ENCODE peak calls at places on chromosomes 13 and 19, in eight cellular contexts. R is ascending aorta, Y is uterus, K is heart left ventricle, C is hepatocyte, S is lower lobe of right lung, A is spleen, M is neural progenitor cell. F is an unnamed sample.
A peak's percentile ranks its signal among the peaks of the same experiment; 100 is the strongest.

GRCh38 chr19:42366676-42367075 is 23.4 kb downstream of the CNFN start:
- DNase-seq in C (no peak), R (no peak), A (no peak), M (no peak), S (no peak), K (peak; percentile 61), Y (no peak), F (no peak)

GRCh38 chr13:112510987-112511715 is 76.8 kb downstream of the TUBGCP3 start:
- DNase-seq in S (no peak), M (no peak), A (no peak), Y (no peak), C (no peak), K (no peak), R (no peak), F (no peak)

GRCh38 chr13:110411316-110412105 is 104.4 kb downstream of the COL4A2 start:
- DNase-seq in K (no peak), C (no peak), R (peak; percentile 51), S (no peak), A (no peak), Y (no peak), M (no peak), F (no peak)

GRCh38 chr13:106083620-106084350 is 451.7 kb downstream of the EFNB2 start:
- DNase-seq in M (peak; percentile 63), R (no peak), S (no peak), C (peak; percentile 49), K (no peak), Y (no peak), A (no peak), F (no peak)

GRCh38 chr13:99265823-99266426 is 7.7 kb upstream of the GPR18 start:
- DNase-seq in S (no peak), M (peak; percentile 56), Y (no peak), C (peak; percentile 46), K (no peak), A (no peak), R (no peak), F (no peak)

GRCh38 chr13:90717451-90717936 is 630.0 kb upstream of the MIR17HG start:
- DNase-seq in R (no peak), C (peak; percentile 45), K (no peak), S (no peak), A (no peak), M (peak; percentile 86), Y (no peak), F (no peak)

GRCh38 chr13:40422588-40423235 is 243.7 kb downstream of the FOXO1 start:
- DNase-seq in A (no peak), K (no peak), M (no peak), S (no peak), C (no peak), R (no peak), Y (no peak), F (no peak)

GRCh38 chr13:31905896-31906295 is 125.7 kb upstream of the FRY start:
- DNase-seq in K (no peak), C (no peak), R (no peak), M (no peak), Y (no peak), S (no peak), A (no peak), F (no peak)

GRCh38 chr19:52946322-52947310 is 16.1 kb downstream of the ZNF816 start:
- DNase-seq in C (peak; percentile 78), K (peak; percentile 86), M (peak; percentile 83), Y (peak; percentile 42), A (no peak), R (no peak), S (peak; percentile 88), F (no peak)

GRCh38 chr13:35475960-35476943 is at the start of gene MAB21L1:
- DNase-seq in S (no peak), C (peak; percentile 73), M (peak; percentile 81), K (no peak), Y (no peak), A (peak; percentile 63), R (no peak), F (no peak)

GRCh38 chr13:48828962-48829405 is 146.7 kb upstream of the FNDC3A start:
- DNase-seq in A (no peak), S (no peak), K (no peak), Y (no peak), M (no peak), R (no peak), C (peak; percentile 20), F (no peak)

GRCh38 chr13:110503037-110503901 is 58.3 kb downstream of the RAB20 start:
- DNase-seq in S (no peak), A (no peak), Y (no peak), R (no peak), C (peak; percentile 55), K (peak; percentile 57), M (no peak), F (no peak)

GRCh38 chr19:7979559-7979958 is 25.9 kb downstream of the ELAVL1 start:
- DNase-seq in C (no peak), R (no peak), K (no peak), A (peak; percentile 48), Y (no peak), M (no peak), S (peak; percentile 35), F (no peak)

GRCh38 chr13:29522044-29522685 is 73.3 kb downstream of the SLC7A1 start:
- DNase-seq in R (peak; percentile 89), M (no peak), C (peak; percentile 34), A (peak; percentile 20), K (no peak), Y (peak; percentile 87), S (no peak), F (no peak)

GRCh38 chr13:26954981-26955380 is 194.4 kb upstream of the GPR12 start:
- DNase-seq in M (no peak), Y (no peak), S (no peak), K (no peak), A (no peak), C (no peak), R (no peak), F (no peak)
- H3K27ac ChIP-seq in M (no peak overlapping the region), Y (no peak overlapping the region), S (no peak overlapping the region), K (no peak overlapping the region), A (no peak overlapping the region), C (peak overlapping the region; percentile 83), R (no peak overlapping the region), F (no peak overlapping the region)

GRCh38 chr19:17797397-17798201 is 2.7 kb downstream of the B3GNT3 start:
- DNase-seq in A (no peak), R (no peak), S (no peak), Y (no peak), C (peak; percentile 88), K (no peak), M (peak; percentile 1), F (no peak)

GRCh38 chr19:17795495-17795856 is 538 bp downstream of the B3GNT3 start:
- DNase-seq in M (no peak), K (no peak), A (no peak), Y (no peak), S (no peak), R (no peak), C (no peak), F (no peak)

GRCh38 chr19:17796013-17796837 is 1.3 kb downstream of the B3GNT3 start:
- DNase-seq in A (no peak), Y (no peak), S (no peak), C (peak; percentile 78), R (no peak), K (no peak), M (peak; percentile 1), F (no peak)

GRCh38 chr19:17794731-17795494 is at the start of gene B3GNT3:
- DNase-seq in S (peak; percentile 79), R (no peak), C (peak; percentile 92), K (no peak), M (peak; percentile 44), A (no peak), Y (no peak), F (no peak)

GRCh38 chr19:17796838-17797168 is 1.9 kb downstream of the B3GNT3 start:
- DNase-seq in A (no peak), Y (no peak), M (peak; percentile 0), C (no peak), S (no peak), R (no peak), K (no peak), F (no peak)
- H3K27ac ChIP-seq in A (no peak overlapping the region), Y (no peak overlapping the region), M (no peak overlapping the region), C (peak overlapping the region; percentile 97), S (no peak overlapping the region), R (no peak overlapping the region), K (no peak overlapping the region), F (no peak overlapping the region)

GRCh38 chr19:45667620-45668341 is at the start of gene GIPR:
- DNase-seq in M (peak; percentile 66), C (peak; percentile 81), A (peak; percentile 88), K (peak; percentile 80), Y (no peak), S (peak; percentile 66), R (no peak), F (peak; percentile 51)
- H3K27ac ChIP-seq in M (no peak within 1 kb of the TSS), C (peak within 1 kb of the TSS; percentile 87), A (peak within 1 kb of the TSS; percentile 45), K (no peak within 1 kb of the TSS), Y (no peak within 1 kb of the TSS), S (peak within 1 kb of the TSS; percentile 1), R (no peak within 1 kb of the TSS), F (peak within 1 kb of the TSS; percentile 52)

GRCh38 chr19:57947088-57947418 is 453 bp downstream of the ZNF256 start:
- DNase-seq in A (no peak), C (no peak), K (no peak), Y (no peak), M (no peak), S (no peak), R (no peak), F (no peak)
- H3K27ac ChIP-seq in A (peak overlapping the region; percentile 89), C (peak overlapping the region; percentile 71), K (peak overlapping the region; percentile 84), Y (peak overlapping the region; percentile 62), M (no peak overlapping the region), S (peak overlapping the region; percentile 72), R (peak overlapping the region; percentile 82), F (peak overlapping the region; percentile 59)

GRCh38 chr19:11418518-11419506 is at the start of gene RGL3:
- DNase-seq in K (no peak), C (peak; percentile 83), R (peak; percentile 75), A (peak; percentile 82), M (peak; percentile 67), Y (no peak), S (peak; percentile 67), F (peak; percentile 19)

GRCh38 chr19:11422163-11423068 is 3.3 kb upstream of the RGL3 start:
- DNase-seq in R (peak; percentile 90), M (peak; percentile 64), K (peak; percentile 79), Y (peak; percentile 59), C (peak; percentile 86), S (peak; percentile 94), A (peak; percentile 96), F (peak; percentile 87)

GRCh38 chr19:11421607-11422098 is 2.5 kb upstream of the RGL3 start:
- DNase-seq in R (no peak), Y (no peak), S (peak; percentile 71), C (peak; percentile 69), A (peak; percentile 85), K (no peak), M (peak; percentile 61), F (peak; percentile 72)

GRCh38 chr19:11420894-11421606 is 1.9 kb upstream of the RGL3 start:
- DNase-seq in M (peak; percentile 65), S (no peak), R (no peak), Y (no peak), A (no peak), K (peak; percentile 55), C (peak; percentile 28), F (peak; percentile 54)

GRCh38 chr19:11420429-11420893 is 1.3 kb upstream of the RGL3 start:
- DNase-seq in C (peak; percentile 66), M (peak; percentile 44), K (peak; percentile 79), A (peak; percentile 81), Y (peak; percentile 68), R (peak; percentile 81), S (no peak), F (peak; percentile 78)
- H3K27ac ChIP-seq in C (peak overlapping the region; percentile 53), M (no peak overlapping the region), K (peak overlapping the region; percentile 56), A (peak overlapping the region; percentile 84), Y (peak overlapping the region; percentile 53), R (peak overlapping the region; percentile 79), S (peak overlapping the region; percentile 13), F (peak overlapping the region; percentile 66)

F was measured in heart right ventricle.